ENCODE peak calls at places on chromosome 5, in six cellular contexts. L is CD8-positive, alpha-beta T cell; T is A673; J is cardiac muscle cell; P is fibroblast of lung; O is foreskin fibroblast. X is an unnamed sample.

GRCh38 chr5:114544561-114544960 is 182.7 kb downstream of the KCNN2 start:
- DNase-seq in L (no peak), T (no peak), J (no peak), P (no peak), O (no peak), X (no peak)

GRCh38 chr5:112293587-112293986 is 125.5 kb downstream of the EPB41L4A start:
- DNase-seq in L (no peak), T (no peak), J (no peak), P (no peak), O (no peak), X (no peak)

GRCh38 chr5:6188976-6189375 is 189.4 kb downstream of the MED10 start:
- DNase-seq in L (no peak), T (no peak), J (no peak), P (no peak), O (no peak), X (no peak)

GRCh38 chr5:56735845-56736641 is 79.3 kb upstream of the MAP3K1 start:
- DNase-seq in L (no peak), T (no peak), J (no peak), P (no peak), O (no peak), X (no peak)

GRCh38 chr5:156582193-156582598 is 255.2 kb downstream of the SGCD start:
- DNase-seq in L (no peak), T (no peak), J (no peak), P (no peak), O (no peak), X (no peak)

GRCh38 chr5:55645304-55645703 is 66.8 kb downstream of the SLC38A9 start:
- DNase-seq in L (no peak), T (no peak), J (peak), P (peak), O (peak), X (no peak)

GRCh38 chr5:74471875-74472274 is 168.7 kb downstream of the ENC1 start:
- DNase-seq in L (no peak), T (no peak), J (no peak), P (peak), O (no peak), X (no peak)

GRCh38 chr5:78293856-78294249 is 645 bp downstream of the AP3B1 start:
- DNase-seq in L (no peak), T (peak), J (no peak), P (peak), O (peak), X (no peak)

GRCh38 chr5:2757563-2758311 is 6.3 kb upstream of the IRX2 start:
- DNase-seq in L (no peak), T (no peak), J (peak), P (peak), O (peak), X (no peak)

GRCh38 chr5:102589661-102590060 is 90.9 kb upstream of the SLCO6A1 start:
- DNase-seq in L (no peak), T (no peak), J (peak), P (peak), O (peak), X (no peak)

GRCh38 chr5:32703957-32704356 is 7.2 kb upstream of the NPR3 start:
- DNase-seq in L (no peak), T (no peak), J (no peak), P (no peak), O (no peak), X (no peak)

GRCh38 chr5:178078197-178078995 is 34.9 kb upstream of the N4BP3 start:
- DNase-seq in L (no peak), T (no peak), J (peak), P (peak), O (peak), X (peak)

GRCh38 chr5:113182658-113183344 is 206.2 kb downstream of the DCP2 start:
- DNase-seq in L (no peak), T (no peak), J (no peak), P (no peak), O (no peak), X (no peak)

GRCh38 chr5:124061663-124062062 is 549.7 kb downstream of the CSNK1G3 start:
- DNase-seq in L (no peak), T (peak), J (peak), P (peak), O (peak), X (no peak)

GRCh38 chr5:66757219-66757833 is 161.1 kb downstream of the MAST4 start:
- DNase-seq in L (peak), T (peak), J (peak), P (peak), O (peak), X (no peak)

GRCh38 chr5:181037365-181037861 is 2.7 kb upstream of the BTNL9 start:
- DNase-seq in L (no peak), T (peak), J (no peak), P (no peak), O (no peak), X (no peak)

GRCh38 chr5:10801931-10802674 is 41.1 kb upstream of the DAP start:
- DNase-seq in L (no peak), T (peak), J (peak), P (no peak), O (peak), X (no peak)

GRCh38 chr5:26942481-26942880 is 95.9 kb downstream of the CDH9 start:
- DNase-seq in L (no peak), T (no peak), J (peak), P (peak), O (no peak), X (no peak)

GRCh38 chr5:39599721-39600431 is 175.1 kb upstream of the DAB2 start:
- DNase-seq in L (no peak), T (peak), J (peak), P (peak), O (peak), X (peak)

GRCh38 chr5:62265648-62266112 is 40.3 kb upstream of the KIF2A start:
- DNase-seq in L (no peak), T (no peak), J (no peak), P (no peak), O (no peak), X (no peak)

GRCh38 chr5:61450880-61451279 is 118.8 kb downstream of the ZSWIM6 start:
- DNase-seq in L (no peak), T (peak), J (peak), P (peak), O (peak), X (peak)

GRCh38 chr5:168356171-168356570 is 64.7 kb downstream of the WWC1 start:
- DNase-seq in L (no peak), T (no peak), J (no peak), P (no peak), O (no peak), X (no peak)

GRCh38 chr5:68000805-68001204 is 214.8 kb upstream of the PIK3R1 start:
- DNase-seq in L (no peak), T (no peak), J (no peak), P (no peak), O (peak), X (no peak)

GRCh38 chr5:173012882-173013281 is 29.3 kb downstream of the ATP6V0E1 start:
- DNase-seq in L (no peak), T (no peak), J (peak), P (no peak), O (no peak), X (no peak)

GRCh38 chr5:74094779-74095108 is 468.7 kb downstream of the ARHGEF28 start:
- DNase-seq in L (no peak), T (no peak), J (no peak), P (no peak), O (no peak), X (no peak)

GRCh38 chr5:171323806-171324632 is 15.0 kb downstream of the TLX3 start:
- DNase-seq in L (no peak), T (no peak), J (no peak), P (no peak), O (no peak), X (no peak)

GRCh38 chr5:111072949-111073682 is 1.6 kb downstream of the TSLP start:
- DNase-seq in L (peak), T (peak), J (peak), P (peak), O (peak), X (no peak)

DNA sequence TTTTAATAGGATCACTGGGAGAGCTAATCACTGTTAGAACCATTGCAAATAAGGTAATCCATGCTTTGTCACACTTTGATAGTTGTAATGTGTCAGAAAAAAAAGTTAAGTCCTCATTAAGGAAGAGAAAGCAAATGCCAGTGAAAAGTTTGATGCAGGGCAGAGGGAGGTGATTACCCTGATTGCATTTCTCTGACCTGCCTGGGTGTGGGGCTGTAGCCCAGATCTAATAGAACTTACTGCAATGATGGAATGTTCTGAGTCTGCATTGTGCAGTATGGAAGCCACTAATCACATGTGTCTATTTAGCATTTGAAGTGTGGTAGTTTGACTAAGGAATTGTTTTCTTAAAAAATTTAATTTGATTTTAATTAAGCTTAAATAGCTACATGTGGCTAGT is 202.7 kb downstream of the ATP10B start:
- DNase-seq in L (no peak), T (peak), J (no peak), P (no peak), O (no peak), X (no peak)
- TF ChIP-seq CTCF in L (no peak), T (peak), J (no peak), P (no peak), O (no peak), X (no peak)

DNA sequence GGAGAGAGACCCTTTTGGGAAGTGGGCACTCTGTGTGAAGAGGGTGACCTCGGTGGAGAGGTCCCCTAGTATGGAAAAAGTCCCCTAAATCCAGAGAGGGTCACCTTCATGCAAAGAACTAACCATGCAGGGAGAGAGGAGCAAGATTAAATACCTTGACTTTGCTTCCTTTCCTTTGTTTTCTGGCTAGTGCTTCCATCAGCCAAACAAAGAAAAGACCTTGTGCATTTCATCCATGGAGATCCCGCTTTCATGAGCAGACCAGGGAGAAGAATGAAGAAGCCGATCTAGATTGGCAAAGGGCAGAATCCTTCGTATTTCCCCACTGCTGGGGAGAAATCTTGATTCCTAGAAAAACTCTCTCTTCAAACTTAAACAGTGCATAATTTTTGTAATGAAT is 813.3 kb upstream of the CDH6 start:
- DNase-seq in L (no peak), T (no peak), J (no peak), P (no peak), O (no peak), X (no peak)
- H3K4me3 ChIP-seq in L (no peak), T (no peak), J (no peak), P (no peak), O (no peak), X (no peak)

GRCh38 chr5:34929720-34930526 is 564 bp downstream of the DNAJC21 start:
- DNase-seq in L (peak), T (peak), J (peak), P (peak), O (peak), X (no peak)
- TF ChIP-seq CTCF in L (no peak), T (no peak), J (no peak), P (no peak), O (no peak), X (no peak)

GRCh38 chr5:140833993-140834392 is at the start of gene PCDHA7:
- DNase-seq in L (no peak), T (peak), J (peak), P (peak), O (peak), X (no peak)
- H3K4me3 ChIP-seq in L (no peak), T (no peak), J (no peak), P (no peak), O (no peak), X (peak)

GRCh38 chr5:146390469-146390868 is 51.8 kb downstream of the POU4F3 start:
- DNase-seq in L (no peak), T (no peak), J (no peak), P (no peak), O (no peak), X (no peak)
- TF ChIP-seq CTCF in L (no peak), T (peak), J (no peak), P (no peak), O (no peak), X (peak)

GRCh38 chr5:132369012-132369470 is 469 bp upstream of the SLC22A5 start:
- DNase-seq in L (no peak), T (no peak), J (no peak), P (no peak), O (no peak), X (no peak)
- H3K4me3 ChIP-seq in L (peak), T (peak), J (peak), P (peak), O (peak), X (peak)

GRCh38 chr5:142542906-142543305 is 143.0 kb downstream of the FGF1 start:
- DNase-seq in L (no peak), T (no peak), J (peak), P (peak), O (peak), X (no peak)
- TF ChIP-seq CTCF in L (no peak), T (no peak), J (peak), P (peak), O (no peak), X (no peak)